ENCODE peak calls at places on chromosomes 6 and 20, in nine cellular contexts. T is T-cell; P is SHP77 treated with DMSO at 0.1 percent for 48 hours; C is stimulated activated CD8-positive, alpha-beta memory T cell treated with anti-CD3 and anti-CD28 coated beads, Interleukin-2, amount 100 ng/mL, for 48 hours; F is Daoy; R is neural crest cell; S is heart left ventricle; K is left cardiac atrium; A is GM13976. O is an unnamed sample.
A peak's percentile ranks its signal among the peaks of the same experiment; 100 is the strongest.

GRCh38 chr6:1679691-1680068 is 70.0 kb downstream of the FOXC1 start:
- DNase-seq in T (no peak), S (no peak), R (no peak), P (no peak), C (no peak), K (no peak), F (peak; percentile 50), A (no peak), O (no peak)

GRCh38 chr6:31734703-31735500 is 1.4 kb downstream of the CLIC1 start:
- DNase-seq in S (peak; percentile 77), R (no peak), A (peak; percentile 84), P (no peak), T (peak; percentile 51), C (peak; percentile 40), F (peak; percentile 95), K (peak; percentile 77), O (no peak)

GRCh38 chr20:53020376-53020775 is 48.2 kb downstream of the TSHZ2 start:
- DNase-seq in R (no peak), F (no peak), A (no peak), C (no peak), T (no peak), K (no peak), P (no peak), S (no peak), O (no peak)

GRCh38 chr6:165637591-165637990 is 25.4 kb downstream of the PDE10A start:
- DNase-seq in F (no peak), K (no peak), R (no peak), S (no peak), C (no peak), T (no peak), A (no peak), P (no peak), O (no peak)

GRCh38 chr20:37801921-37802320 is 101.0 kb upstream of the VSTM2L start:
- DNase-seq in A (no peak), P (no peak), S (no peak), C (no peak), K (no peak), T (no peak), R (no peak), F (no peak), O (no peak)

GRCh38 chr6:161161889-161162624 is 111.8 kb downstream of the AGPAT4 start:
- DNase-seq in F (no peak), P (no peak), S (no peak), K (no peak), T (no peak), C (no peak), A (no peak), R (no peak), O (no peak)

GRCh38 chr6:49453221-49453620 is 9.8 kb downstream of the MMUT start:
- DNase-seq in P (no peak), F (no peak), T (no peak), S (no peak), K (no peak), A (no peak), C (no peak), R (no peak), O (no peak)

GRCh38 chr6:102679844-102680243 is 1286.3 kb downstream of the GRIK2 start:
- DNase-seq in A (no peak), K (no peak), P (no peak), T (no peak), F (no peak), R (no peak), S (no peak), C (no peak), O (no peak)

GRCh38 chr6:82872092-82872635 is 193.5 kb downstream of the UBE3D start:
- DNase-seq in K (no peak), A (no peak), T (no peak), F (no peak), C (no peak), P (no peak), S (no peak), R (no peak), O (no peak)

GRCh38 chr6:71043902-71044301 is 87.0 kb upstream of the B3GAT2 start:
- DNase-seq in A (no peak), S (no peak), F (peak; percentile 27), C (no peak), K (no peak), P (no peak), R (no peak), T (no peak), O (no peak)

GRCh38 chr20:57448764-57449354 is 57.7 kb downstream of the RBM38 start:
- DNase-seq in K (no peak), C (no peak), R (no peak), A (no peak), F (no peak), P (no peak), S (no peak), T (no peak), O (no peak)

GRCh38 chr6:105949939-105950582 is 136.1 kb upstream of the PRDM1 start:
- DNase-seq in C (no peak), K (no peak), A (no peak), R (no peak), P (no peak), F (no peak), S (no peak), T (no peak), O (no peak)

GRCh38 chr6:77609106-77609505 is 43.7 kb upstream of the MEI4 start:
- DNase-seq in F (no peak), A (no peak), S (no peak), C (no peak), P (no peak), R (no peak), K (no peak), T (no peak), O (no peak)

GRCh38 chr20:61845276-61845675 is 220.4 kb downstream of the TAF4 start:
- DNase-seq in K (no peak), S (no peak), P (no peak), T (no peak), C (no peak), F (no peak), R (peak; percentile 53), A (no peak), O (no peak)

GRCh38 chr20:58196402-58197184 is 31.9 kb downstream of the ANKRD60 start:
- DNase-seq in K (no peak), F (no peak), R (no peak), A (no peak), T (no peak), C (no peak), S (no peak), P (no peak), O (no peak)